ENCODE peak calls at places on chromosomes 2 and 18, in four cellular contexts. C, Y, E and F are unnamed samples. For H3K9me3, the result is how much of the 10 kb centered on the place peaks cover.

GRCh38 chr18:57008001-57008686 is 138.7 kb upstream of the BOD1L2 start:
- DNase-seq in Y (no peak), C (no peak), E (no peak), F (no peak)

GRCh38 chr2:70993689-70993986 is 1.0 kb downstream of the TEX261 start:
- DNase-seq in E (no peak), C (no peak), Y (no peak), F (no peak)

GRCh38 chr2:113078350-113078839 is 10.6 kb downstream of the IL1F10 start:
- DNase-seq in C (peak), Y (peak), E (peak), F (no peak)

GRCh38 chr2:137229834-137230233 is 464.5 kb downstream of the THSD7B start:
- DNase-seq in E (no peak), Y (no peak), C (no peak), F (no peak)

GRCh38 chr2:48414980-48415764 is 114.8 kb upstream of the STON1 start:
- DNase-seq in Y (peak), E (peak), C (no peak), F (peak)

GRCh38 chr2:88813612-88814011 is 122.1 kb downstream of the RPIA start:
- DNase-seq in E (no peak), C (no peak), Y (no peak), F (no peak)

GRCh38 chr18:76131738-76132137 is 363.3 kb downstream of the ZNF516 start:
- DNase-seq in Y (peak), C (peak), E (no peak), F (no peak)

GRCh38 chr2:68714866-68715265 is 19.7 kb upstream of the ARHGAP25 start:
- DNase-seq in Y (no peak), E (peak), C (no peak), F (no peak)

GRCh38 chr2:152335016-152335850 is at the start of gene FMNL2:
- DNase-seq in Y (peak), E (peak), C (peak), F (peak)

DNA sequence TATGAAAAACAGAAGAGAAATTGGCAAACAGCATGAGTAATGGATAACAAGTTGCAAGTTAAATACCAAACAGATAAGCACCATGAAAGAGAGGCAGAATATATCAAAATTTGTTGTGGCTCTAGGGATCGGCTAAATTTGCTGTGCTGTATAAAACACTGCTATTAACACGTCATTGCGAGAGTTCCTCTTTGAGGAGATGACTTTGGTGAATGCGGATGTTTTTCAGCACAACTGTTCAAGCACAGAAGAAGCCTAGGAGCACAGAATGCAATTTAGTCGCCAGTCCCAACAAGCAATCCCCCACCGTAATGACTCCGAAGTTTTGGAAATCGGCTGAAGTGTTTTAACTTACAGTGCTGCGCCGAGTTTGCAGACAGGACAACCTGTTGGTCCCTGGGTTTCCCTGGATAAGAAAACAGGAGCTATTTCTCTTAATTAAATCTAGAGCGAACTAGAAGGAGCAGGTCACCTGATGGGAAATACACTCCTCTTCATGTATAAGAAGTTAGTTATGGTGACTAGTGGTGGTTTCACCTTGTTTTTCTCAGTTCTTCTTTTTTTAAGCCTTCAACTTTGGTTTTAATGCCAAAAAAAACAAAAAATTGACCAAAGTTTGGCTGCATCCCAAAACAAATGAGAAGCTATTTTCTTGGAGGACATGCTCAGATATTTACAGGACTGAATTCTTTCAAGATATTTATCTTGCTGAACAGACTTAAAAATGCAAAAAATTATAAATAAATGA is 454.1 kb upstream of the SALL3 start:
- DNase-seq in E (peak), Y (peak), C (no peak), F (no peak)
- H3K9me3 ChIP-seq in E (under half), Y (under half), C (under half), F (under half)

DNA sequence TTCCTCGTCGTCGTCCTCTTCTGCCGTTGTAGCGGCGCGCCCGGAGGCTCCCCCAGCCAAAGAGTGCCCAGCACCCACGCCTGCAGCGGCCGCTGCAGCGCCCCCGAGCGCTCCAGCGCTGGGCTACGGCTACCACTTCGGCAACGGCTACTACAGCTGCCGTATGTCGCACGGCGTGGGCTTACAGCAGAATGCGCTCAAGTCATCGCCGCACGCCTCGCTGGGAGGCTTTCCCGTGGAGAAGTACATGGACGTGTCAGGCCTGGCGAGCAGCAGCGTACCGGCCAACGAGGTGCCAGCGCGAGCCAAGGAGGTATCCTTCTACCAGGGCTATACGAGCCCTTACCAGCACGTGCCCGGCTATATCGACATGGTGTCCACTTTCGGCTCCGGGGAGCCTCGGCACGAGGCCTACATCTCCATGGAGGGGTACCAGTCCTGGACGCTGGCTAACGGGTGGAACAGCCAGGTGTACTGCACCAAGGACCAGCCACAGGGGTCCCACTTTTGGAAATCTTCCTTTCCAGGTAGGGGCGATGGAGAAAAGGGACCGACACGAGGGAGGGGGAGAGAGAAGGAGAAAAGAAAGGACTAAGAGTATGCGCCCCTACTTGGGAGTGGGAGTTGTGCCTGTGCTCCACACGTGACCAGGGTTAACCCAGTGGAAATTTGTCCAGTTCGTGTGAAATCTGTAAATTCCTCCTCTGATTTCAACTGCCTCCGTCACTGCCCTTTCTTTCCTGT is 796 bp downstream of the HOXD13 start:
- DNase-seq in Y (no peak), C (no peak), E (peak), F (peak)
- TF ChIP-seq EZH2 in Y (peak), C (peak), E (no peak), F (peak)

GRCh38 chr2:43131051-43131889 is 95.1 kb downstream of the ZFP36L2 start:
- DNase-seq in C (peak), E (peak), Y (peak), F (peak)
- H3K4me2 ChIP-seq in C (peak), E (peak), Y (no peak), F (no peak)

GRCh38 chr2:174174741-174175140 is 73.6 kb downstream of the OLA1 start:
- DNase-seq in C (no peak), Y (no peak), E (no peak), F (no peak)
- H3K9me3 ChIP-seq in C (under half), Y (under half), E (under half), F (under half)

GRCh38 chr2:218880749-218881594 is at the start of gene WNT10A:
- DNase-seq in E (no peak), C (no peak), Y (no peak), F (no peak)
- TF ChIP-seq EZH2 in E (no peak), C (no peak), Y (peak), F (peak)

DNA sequence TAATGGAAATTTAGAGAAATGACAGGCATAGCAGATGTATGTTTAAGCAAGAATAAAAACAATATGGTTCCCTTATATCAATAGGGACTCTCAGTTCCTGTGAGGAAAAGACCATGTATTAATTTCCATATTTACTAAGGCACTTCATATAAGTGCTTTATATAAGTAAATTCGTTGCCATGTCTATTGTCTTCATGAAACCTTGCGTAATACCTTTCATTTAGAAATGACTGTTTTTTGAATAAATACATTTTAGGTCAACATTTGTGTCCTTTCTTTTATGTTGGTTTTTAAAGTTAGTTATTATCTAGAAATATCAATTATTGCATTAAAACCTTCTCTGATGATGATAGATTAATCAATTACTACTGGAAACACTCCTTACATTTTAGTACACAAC is 83.3 kb downstream of the KCNS3 start:
- DNase-seq in E (no peak), C (no peak), Y (no peak), F (no peak)
- H3K4me2 ChIP-seq in E (no peak), C (no peak), Y (no peak), F (no peak)